ENCODE peak calls at places on chromosomes 1 and 21, in ten cellular contexts. H, O, T, D, W, Z, K, X, B and R are unnamed samples.

GRCh38 chr1:214402583-214403216 is 121.7 kb downstream of the SMYD2 start:
- DNase-seq in O (no peak), H (no peak), D (no peak), Z (no peak), K (no peak), W (peak; percentile 52), X (no peak), B (no peak), T (no peak), R (no peak)

GRCh38 chr21:39847877-39848276 is 19.4 kb upstream of the PCP4 start:
- DNase-seq in W (no peak), Z (no peak), X (no peak), K (no peak), T (no peak), B (no peak), O (no peak), D (no peak), H (no peak), R (no peak)

GRCh38 chr1:1631793-1632420 is at the start of gene MMP23B:
- DNase-seq in Z (peak; percentile 78), H (no peak), W (peak; percentile 43), O (peak; percentile 68), X (peak; percentile 41), K (no peak), T (no peak), D (no peak), B (no peak), R (no peak)

GRCh38 chr1:206578959-206579358 is 33.3 kb downstream of the EIF2D start:
- DNase-seq in X (no peak), K (no peak), O (no peak), W (no peak), H (no peak), Z (no peak), T (no peak), B (no peak), D (no peak), R (no peak)

GRCh38 chr1:243482237-243483022 is 226.6 kb downstream of the SDCCAG8 start:
- DNase-seq in T (no peak), D (peak; percentile 28), H (no peak), W (peak; percentile 32), B (no peak), Z (peak; percentile 58), K (no peak), X (no peak), O (peak; percentile 63), R (no peak)

GRCh38 chr1:19113362-19114092 is 96.5 kb downstream of the UBR4 start:
- DNase-seq in D (peak; percentile 17), X (no peak), Z (peak; percentile 39), K (no peak), O (peak; percentile 59), B (no peak), T (peak; percentile 23), H (no peak), W (peak; percentile 61), R (no peak)

GRCh38 chr1:58266242-58266641 is 280.3 kb downstream of the OMA1 start:
- DNase-seq in K (no peak), X (no peak), T (no peak), W (no peak), B (no peak), H (no peak), D (no peak), Z (no peak), O (no peak), R (no peak)

GRCh38 chr1:203818399-203818798 is 23.0 kb downstream of the ZBED6 start:
- DNase-seq in H (no peak), K (no peak), T (no peak), B (no peak), X (no peak), W (no peak), O (no peak), D (no peak), Z (no peak), R (no peak)

GRCh38 chr1:88609051-88609450 is 75.0 kb upstream of the PKN2 start:
- DNase-seq in Z (no peak), K (no peak), B (no peak), D (no peak), T (no peak), O (no peak), W (no peak), X (no peak), H (no peak), R (no peak)

GRCh38 chr1:162612606-162613400 is 19.5 kb upstream of the DDR2 start:
- DNase-seq in B (no peak), D (no peak), Z (no peak), K (no peak), W (no peak), O (no peak), T (no peak), X (peak; percentile 28), H (peak; percentile 87), R (no peak)

GRCh38 chr1:12472798-12473551 is 145.0 kb downstream of the DHRS3 start:
- DNase-seq in H (no peak), D (no peak), B (no peak), K (peak; percentile 39), X (peak; percentile 29), W (no peak), Z (no peak), O (peak; percentile 65), T (no peak), R (peak; percentile 61)

GRCh38 chr1:204103121-204103741 is 30.3 kb downstream of the SOX13 start:
- DNase-seq in D (no peak), W (no peak), B (no peak), H (no peak), K (no peak), T (no peak), O (no peak), Z (peak; percentile 46), X (no peak), R (no peak)

GRCh38 chr1:36651176-36651910 is 168.6 kb upstream of the CSF3R start:
- DNase-seq in Z (no peak), X (no peak), D (no peak), H (no peak), O (no peak), B (no peak), W (no peak), K (no peak), T (no peak), R (no peak)

DNA sequence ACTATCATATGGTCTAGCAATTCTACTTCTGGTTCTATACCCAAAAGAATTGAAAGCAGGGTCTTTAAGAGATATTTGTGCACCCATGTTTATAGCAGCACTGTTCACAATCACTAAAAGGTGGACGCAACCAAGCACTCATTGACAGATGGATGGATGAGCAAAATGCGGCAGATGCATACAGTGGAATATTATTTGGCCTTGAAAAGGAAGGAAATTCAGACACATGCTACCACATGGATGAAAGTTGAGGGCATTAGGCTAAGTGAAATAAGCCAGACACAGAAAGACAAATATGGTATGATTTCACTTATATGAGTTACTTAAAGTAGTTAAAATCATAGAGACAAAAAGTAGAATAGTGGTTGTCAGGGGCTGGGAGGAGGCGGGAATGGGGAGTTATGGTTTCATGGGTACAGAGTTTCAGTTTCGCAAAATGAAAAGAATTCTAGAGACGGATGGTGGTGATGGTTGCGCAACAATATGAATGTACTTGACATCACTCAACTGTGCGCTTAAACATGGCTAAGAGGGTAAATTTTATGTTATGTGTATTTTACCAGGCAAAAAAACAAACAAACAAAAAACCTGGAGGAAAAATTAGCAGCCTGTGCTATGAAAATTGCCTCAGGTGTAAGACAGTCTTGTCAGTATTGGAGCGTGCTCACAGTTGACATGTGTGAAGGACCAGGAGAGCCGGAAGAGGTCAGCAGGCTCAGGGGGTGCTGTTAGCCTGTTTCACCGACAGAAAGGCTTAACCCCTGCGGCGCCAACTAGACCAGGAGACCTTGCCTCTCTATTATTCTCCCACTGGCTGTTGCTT is 26.5 kb downstream of the CD247 start:
- DNase-seq in B (no peak), D (no peak), O (no peak), Z (peak; percentile 50), X (no peak), K (peak; percentile 28), T (no peak), H (no peak), W (no peak), R (no peak)
- H3K4me3 ChIP-seq in B (no peak overlapping the region), D (no peak overlapping the region), O (no peak overlapping the region), Z (no peak overlapping the region), X (no peak overlapping the region), K (no peak overlapping the region), T (no peak overlapping the region), H (no peak overlapping the region), W (no peak overlapping the region), R (no peak overlapping the region)

DNA sequence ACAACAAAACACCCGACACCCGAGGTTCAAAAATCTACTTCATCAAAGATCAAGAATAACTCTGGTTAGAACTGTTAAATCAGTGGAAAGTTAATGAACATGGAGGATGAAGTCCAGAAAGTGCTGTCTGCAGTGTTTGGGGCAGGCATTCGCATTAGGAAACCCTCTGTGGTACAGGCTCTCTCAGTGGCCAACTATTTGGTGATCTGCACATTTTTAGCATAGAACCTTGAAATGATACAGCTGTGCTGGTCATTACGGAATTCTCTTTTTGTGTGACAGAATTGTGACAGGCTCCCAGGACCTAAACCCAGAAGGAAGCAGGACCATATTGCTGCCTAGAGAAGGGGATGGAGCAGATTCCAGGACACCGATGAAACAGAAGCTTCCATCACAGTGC is 89.0 kb downstream of the SLC45A1 start:
- DNase-seq in X (no peak), H (no peak), Z (no peak), B (no peak), T (no peak), W (no peak), K (no peak), O (no peak), D (no peak), R (no peak)
- H3K36me3 ChIP-seq in X (no peaks in the 10 kb centered on the region), H (peaks cover 15% of the 10 kb centered on the region), Z (no peaks in the 10 kb centered on the region), B (peaks cover 4% of the 10 kb centered on the region), T (no peaks in the 10 kb centered on the region), W (peaks cover 15% of the 10 kb centered on the region), K (peaks cover 32% of the 10 kb centered on the region), O (no peaks in the 10 kb centered on the region), D (peaks cover 5% of the 10 kb centered on the region), R (peaks cover 5% of the 10 kb centered on the region)

DNA sequence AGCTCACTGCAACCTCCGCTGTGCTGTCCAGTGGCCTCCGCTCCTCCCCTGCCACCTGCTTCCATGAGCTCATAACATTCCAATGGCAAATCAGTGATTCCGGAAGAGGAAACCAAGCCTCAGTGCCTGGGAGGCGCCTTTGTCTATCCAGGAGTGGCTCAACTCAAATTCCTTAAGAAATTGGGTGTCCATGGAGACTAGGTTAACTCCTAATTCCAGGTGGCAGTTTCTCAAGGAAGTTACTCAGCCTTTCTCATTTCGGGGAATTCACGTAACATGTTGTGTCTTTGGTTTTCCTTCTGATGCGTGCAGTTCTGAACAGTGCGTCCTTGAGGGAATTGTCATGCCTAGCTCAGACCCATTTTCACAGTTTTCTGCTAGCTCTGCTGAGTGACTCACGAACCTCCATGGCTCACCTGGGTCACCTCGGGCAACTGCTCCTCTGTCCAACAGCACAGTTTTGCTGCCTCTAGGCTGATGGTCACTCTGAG is 89.9 kb upstream of the DSCAM start:
- DNase-seq in X (no peak), K (no peak), Z (peak; percentile 49), T (no peak), O (no peak), W (no peak), B (no peak), D (peak; percentile 68), H (no peak), R (no peak)
- TF ChIP-seq CTCF in X (no peak), K (no peak), Z (no peak), T (no peak), O (no peak), W (no peak), B (no peak), D (no peak), H (no peak), R (no peak)

DNA sequence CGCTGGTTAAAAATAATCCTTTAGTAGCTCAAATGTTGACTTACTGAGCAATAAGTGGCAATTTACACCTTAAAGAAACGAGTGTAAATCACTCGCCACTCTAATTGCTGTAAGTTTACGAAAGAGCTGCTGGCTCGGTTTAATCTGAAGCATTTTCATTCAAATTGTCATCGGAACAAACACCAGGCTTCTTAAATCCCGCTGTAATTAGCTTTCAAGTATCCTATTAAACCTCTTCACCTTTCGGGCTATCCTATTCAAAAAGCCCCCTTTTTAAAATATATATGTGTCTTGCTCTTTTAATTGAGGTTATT is 1.6 kb downstream of the LHX8 start:
- DNase-seq in K (no peak), B (no peak), H (no peak), O (no peak), Z (peak; percentile 50), X (no peak), D (no peak), T (no peak), W (no peak), R (no peak)
- H3K4me3 ChIP-seq in K (no peak overlapping the region), B (no peak overlapping the region), H (no peak overlapping the region), O (no peak overlapping the region), Z (peak overlapping the region; percentile 54), X (peak overlapping the region; percentile 4), D (peak overlapping the region; percentile 32), T (no peak overlapping the region), W (no peak overlapping the region), R (no peak overlapping the region)